ENCODE peak calls at places on chromosomes 16 and 17, in six cellular contexts. J, K, W, L, E and T are unnamed samples.

GRCh38 chr17:62627904-62628603 is 584 bp downstream of the MRC2 start:
- DNase-seq in J (peak), L (peak), W (peak), K (peak), E (peak), T (peak)

GRCh38 chr16:51994597-51994996 is 552.3 kb downstream of the TOX3 start:
- DNase-seq in W (peak), E (no peak), L (peak), J (no peak), K (no peak), T (no peak)

GRCh38 chr17:17351356-17351891 is 48.3 kb downstream of the NT5M start:
- DNase-seq in E (no peak), W (peak), J (no peak), L (no peak), K (peak), T (no peak)

GRCh38 chr17:77204531-77204930 is 63.8 kb downstream of the SEC14L1 start:
- DNase-seq in J (no peak), K (no peak), W (no peak), L (no peak), E (no peak), T (no peak)

GRCh38 chr16:87855852-87856715 is 13.2 kb downstream of the SLC7A5 start:
- DNase-seq in L (peak), J (no peak), E (no peak), K (peak), W (peak), T (peak)

GRCh38 chr17:14305785-14306496 is 5.1 kb downstream of the HS3ST3B1 start:
- DNase-seq in L (no peak), K (no peak), E (no peak), J (no peak), W (no peak), T (no peak)

GRCh38 chr17:1053661-1054360 is 56.9 kb downstream of the TIMM22 start:
- DNase-seq in E (no peak), J (no peak), L (no peak), W (no peak), K (no peak), T (no peak)

GRCh38 chr17:47905221-47905733 is 9.2 kb downstream of the SP2 start:
- DNase-seq in E (peak), L (no peak), W (no peak), J (peak), K (peak), T (peak)

GRCh38 chr16:578232-578869 is 8.6 kb downstream of the PIGQ start:
- DNase-seq in J (no peak), K (no peak), W (no peak), E (no peak), L (no peak), T (no peak)

GRCh38 chr17:65191805-65192740 is 54.9 kb downstream of the RGS9 start:
- DNase-seq in K (no peak), L (peak), W (no peak), J (no peak), E (peak), T (no peak)

GRCh38 chr17:76124582-76125390 is 16.3 kb downstream of the FOXJ1 start:
- DNase-seq in E (no peak), L (peak), K (no peak), W (no peak), J (no peak), T (no peak)

GRCh38 chr16:425740-426114 is 278 bp downstream of the RAB11FIP3 start:
- DNase-seq in W (no peak), E (no peak), K (no peak), L (no peak), J (no peak), T (no peak)

GRCh38 chr17:77445030-77445907 is 304.5 kb downstream of the SEC14L1 start:
- DNase-seq in J (no peak), L (no peak), K (peak), E (no peak), W (no peak), T (no peak)

GRCh38 chr17:38729886-38730525 is at the start of gene CISD3:
- DNase-seq in W (peak), K (peak), J (peak), L (peak), E (peak), T (peak)

GRCh38 chr17:80447790-80448189 is 28.6 kb downstream of the NPTX1 start:
- DNase-seq in E (no peak), J (no peak), K (no peak), L (no peak), W (no peak), T (no peak)

GRCh38 chr17:882827-883585 is 96.6 kb downstream of the NXN start:
- DNase-seq in K (peak), W (no peak), L (no peak), J (no peak), E (peak), T (no peak)

GRCh38 chr16:65697061-65697460 is 575.2 kb upstream of the CDH11 start:
- DNase-seq in J (no peak), L (no peak), E (no peak), K (no peak), W (no peak), T (no peak)

GRCh38 chr16:69796285-69797118 is 34.4 kb downstream of the WWP2 start:
- DNase-seq in K (no peak), W (peak), J (peak), E (peak), L (peak), T (no peak)

GRCh38 chr17:1168537-1169234 is 11.1 kb downstream of the ABR start:
- DNase-seq in E (no peak), K (no peak), W (no peak), J (peak), L (no peak), T (no peak)

GRCh38 chr16:21162661-21163151 is 4.2 kb downstream of the LDAF1 start:
- DNase-seq in W (no peak), L (no peak), K (peak), E (peak), J (no peak), T (no peak)

GRCh38 chr17:9185142-9185541 is 163.8 kb downstream of the NTN1 start:
- DNase-seq in L (no peak), E (no peak), K (no peak), J (no peak), W (no peak), T (no peak)

GRCh38 chr17:9192010-9192409 is 170.7 kb downstream of the NTN1 start:
- DNase-seq in E (no peak), W (no peak), L (no peak), J (no peak), K (no peak), T (no peak)

GRCh38 chr17:9185688-9186289 is 164.5 kb downstream of the NTN1 start:
- DNase-seq in L (no peak), E (no peak), J (no peak), W (no peak), K (no peak), T (no peak)

GRCh38 chr17:9187828-9188227 is 166.5 kb downstream of the NTN1 start:
- DNase-seq in J (no peak), L (no peak), K (no peak), E (no peak), W (no peak), T (no peak)

GRCh38 chr17:9189870-9190269 is 168.6 kb downstream of the NTN1 start:
- DNase-seq in W (no peak), L (no peak), K (no peak), J (no peak), E (no peak), T (no peak)
- H3K27ac ChIP-seq in W (no peak), L (no peak), K (no peak), J (no peak), E (no peak), T (no peak)

GRCh38 chr17:30332057-30332542 is 1.8 kb downstream of the TMIGD1 start:
- DNase-seq in E (no peak), K (no peak), W (no peak), J (no peak), L (peak), T (no peak)
- H3K27ac ChIP-seq in E (no peak), K (no peak), W (no peak), J (no peak), L (peak), T (no peak)

DNA sequence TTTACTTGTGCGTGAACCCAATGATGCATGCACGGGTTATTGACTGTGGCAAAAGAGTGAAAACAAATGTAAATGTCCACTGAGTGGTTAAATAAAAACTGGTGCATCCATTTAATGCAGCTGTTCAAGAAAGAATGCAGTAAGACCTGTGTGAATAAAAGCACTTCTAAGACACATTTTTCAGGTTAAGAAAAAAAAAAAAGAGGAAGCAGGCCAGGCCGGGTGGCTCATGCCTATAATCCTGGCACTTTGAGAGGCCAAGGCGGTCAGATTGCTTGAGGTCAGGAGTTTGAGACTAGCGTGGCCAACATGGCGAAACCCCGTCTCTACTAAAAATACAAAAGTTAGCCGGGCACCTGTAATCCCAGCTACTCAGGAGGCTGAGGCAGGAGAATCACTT is 11.8 kb downstream of the CNGB1 start:
- DNase-seq in J (no peak), L (no peak), K (no peak), E (no peak), W (no peak), T (no peak)
- H3K27ac ChIP-seq in J (no peak), L (no peak), K (no peak), E (no peak), W (no peak), T (no peak)

GRCh38 chr17:15892679-15893332 is 52.1 kb upstream of the ADORA2B start:
- DNase-seq in W (no peak), L (peak), E (no peak), J (no peak), K (no peak), T (no peak)
- H3K27ac ChIP-seq in W (peak), L (peak), E (no peak), J (no peak), K (no peak), T (no peak)

GRCh38 chr16:66714659-66715307 is 18.2 kb upstream of the CMTM4 start:
- DNase-seq in L (no peak), K (no peak), E (no peak), J (no peak), W (no peak), T (no peak)
- H3K27ac ChIP-seq in L (no peak), K (no peak), E (no peak), J (no peak), W (no peak), T (no peak)

GRCh38 chr16:57503366-57503765 is 17.1 kb upstream of the DOK4 start:
- DNase-seq in K (peak), W (no peak), E (peak), J (no peak), L (no peak), T (no peak)

GRCh38 chr16:57502048-57502775 is 15.9 kb upstream of the DOK4 start:
- DNase-seq in E (no peak), L (no peak), J (no peak), W (no peak), K (no peak), T (no peak)

GRCh38 chr16:57500578-57501111 is 14.4 kb upstream of the DOK4 start:
- DNase-seq in J (no peak), K (no peak), W (no peak), L (no peak), E (peak), T (no peak)

GRCh38 chr16:57504001-57504400 is 17.7 kb upstream of the DOK4 start:
- DNase-seq in K (no peak), L (no peak), E (no peak), W (no peak), J (no peak), T (no peak)

DNA sequence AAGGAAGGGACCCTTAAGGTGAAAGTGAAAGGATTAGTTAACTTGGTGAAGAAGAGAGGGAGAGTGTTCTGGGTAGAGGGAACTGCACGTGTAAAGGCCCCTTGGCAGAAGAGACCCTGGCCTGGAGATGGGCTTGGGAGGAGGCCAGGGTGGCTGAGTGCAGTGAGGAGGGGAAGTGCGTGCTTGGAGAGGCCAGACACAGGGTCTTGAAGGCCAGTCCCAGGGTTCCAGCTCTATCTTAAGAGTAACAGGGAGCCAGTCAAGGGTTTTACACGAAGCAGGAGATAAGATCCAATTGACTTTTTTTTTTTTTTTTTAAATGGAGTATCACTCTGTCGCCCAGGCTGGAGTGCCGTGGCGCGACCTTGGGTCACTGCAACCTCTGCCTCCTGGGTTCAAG is 15.2 kb upstream of the DOK4 start:
- DNase-seq in E (no peak), W (no peak), L (no peak), K (no peak), J (no peak), T (no peak)
- H3K27ac ChIP-seq in E (no peak), W (no peak), L (no peak), K (no peak), J (no peak), T (no peak)

GRCh38 chr16:50743575-50744225 is 1.8 kb downstream of the CYLD start:
- DNase-seq in K (no peak), L (no peak), J (no peak), E (no peak), W (no peak), T (no peak)
- H3K27ac ChIP-seq in K (no peak), L (no peak), J (peak), E (no peak), W (no peak), T (peak)